ENCODE peak calls at places on chromosomes 3 and 15, in four cellular contexts. One of them, this sample, is unnamed.

GRCh38 chr3:52430416-52430810 is 14.5 kb downstream of the SEMA3G start:
- DNase-seq in sigmoid colon: peak; percentile 46
- DNase-seq in A549: no peak
- DNase-seq in HepG2: no peak
- DNase-seq in this sample: no peak

GRCh38 chr3:113245775-113246174 is 34.4 kb downstream of the BOC start:
- DNase-seq in sigmoid colon: peak; percentile 72
- DNase-seq in A549: no peak
- DNase-seq in HepG2: no peak
- DNase-seq in this sample: peak; percentile 70

GRCh38 chr3:141379250-141379872 is 11.1 kb downstream of the ZBTB38 start:
- DNase-seq in sigmoid colon: no peak
- DNase-seq in A549: no peak
- DNase-seq in HepG2: no peak
- DNase-seq in this sample: no peak

GRCh38 chr3:10272977-10273376 is 19.8 kb downstream of the GHRL start:
- DNase-seq in sigmoid colon: no peak
- DNase-seq in A549: no peak
- DNase-seq in HepG2: no peak
- DNase-seq in this sample: no peak

GRCh38 chr3:186442162-186442561 is 80.1 kb upstream of the DGKG start:
- DNase-seq in sigmoid colon: no peak
- DNase-seq in A549: no peak
- DNase-seq in HepG2: no peak
- DNase-seq in this sample: no peak

GRCh38 chr15:101523560-101523940 is 34.0 kb upstream of the PCSK6 start:
- DNase-seq in sigmoid colon: no peak
- DNase-seq in A549: no peak
- DNase-seq in HepG2: peak; percentile 55
- DNase-seq in this sample: no peak

GRCh38 chr3:128491071-128491899 is 1.7 kb downstream of the GATA2 start:
- DNase-seq in sigmoid colon: peak; percentile 61
- DNase-seq in A549: no peak
- DNase-seq in HepG2: no peak
- DNase-seq in this sample: no peak

GRCh38 chr15:69568621-69569020 is 116.0 kb downstream of the RPLP1 start:
- DNase-seq in sigmoid colon: no peak
- DNase-seq in A549: no peak
- DNase-seq in HepG2: no peak
- DNase-seq in this sample: no peak

GRCh38 chr3:19293295-19293694 is 145.0 kb downstream of the KCNH8 start:
- DNase-seq in sigmoid colon: no peak
- DNase-seq in A549: no peak
- DNase-seq in HepG2: no peak
- DNase-seq in this sample: no peak

GRCh38 chr3:160755776-160756304 is at the start of gene PPM1L:
- DNase-seq in sigmoid colon: peak; percentile 80
- DNase-seq in A549: no peak
- DNase-seq in HepG2: no peak
- DNase-seq in this sample: peak; percentile 18

GRCh38 chr3:42545284-42545900 is 36.4 kb downstream of the SEC22C start:
- DNase-seq in sigmoid colon: peak; percentile 41
- DNase-seq in A549: no peak
- DNase-seq in HepG2: no peak
- DNase-seq in this sample: no peak

GRCh38 chr3:104805508-104805907 is 561.2 kb upstream of the ALCAM start:
- DNase-seq in sigmoid colon: no peak
- DNase-seq in A549: no peak
- DNase-seq in HepG2: no peak
- DNase-seq in this sample: no peak

GRCh38 chr3:177084616-177085015 is 112.7 kb downstream of the TBL1XR1 start:
- DNase-seq in sigmoid colon: no peak
- DNase-seq in A549: no peak
- DNase-seq in HepG2: no peak
- DNase-seq in this sample: no peak

GRCh38 chr3:26657406-26657976 is 34.9 kb downstream of the LRRC3B start:
- DNase-seq in sigmoid colon: no peak
- DNase-seq in A549: no peak
- DNase-seq in HepG2: no peak
- DNase-seq in this sample: no peak

GRCh38 chr3:49165771-49166751 is at the start of gene CCDC71:
- DNase-seq in sigmoid colon: peak; percentile 86
- DNase-seq in A549: peak; percentile 61
- DNase-seq in HepG2: peak; percentile 43
- DNase-seq in this sample: peak; percentile 33

DNA sequence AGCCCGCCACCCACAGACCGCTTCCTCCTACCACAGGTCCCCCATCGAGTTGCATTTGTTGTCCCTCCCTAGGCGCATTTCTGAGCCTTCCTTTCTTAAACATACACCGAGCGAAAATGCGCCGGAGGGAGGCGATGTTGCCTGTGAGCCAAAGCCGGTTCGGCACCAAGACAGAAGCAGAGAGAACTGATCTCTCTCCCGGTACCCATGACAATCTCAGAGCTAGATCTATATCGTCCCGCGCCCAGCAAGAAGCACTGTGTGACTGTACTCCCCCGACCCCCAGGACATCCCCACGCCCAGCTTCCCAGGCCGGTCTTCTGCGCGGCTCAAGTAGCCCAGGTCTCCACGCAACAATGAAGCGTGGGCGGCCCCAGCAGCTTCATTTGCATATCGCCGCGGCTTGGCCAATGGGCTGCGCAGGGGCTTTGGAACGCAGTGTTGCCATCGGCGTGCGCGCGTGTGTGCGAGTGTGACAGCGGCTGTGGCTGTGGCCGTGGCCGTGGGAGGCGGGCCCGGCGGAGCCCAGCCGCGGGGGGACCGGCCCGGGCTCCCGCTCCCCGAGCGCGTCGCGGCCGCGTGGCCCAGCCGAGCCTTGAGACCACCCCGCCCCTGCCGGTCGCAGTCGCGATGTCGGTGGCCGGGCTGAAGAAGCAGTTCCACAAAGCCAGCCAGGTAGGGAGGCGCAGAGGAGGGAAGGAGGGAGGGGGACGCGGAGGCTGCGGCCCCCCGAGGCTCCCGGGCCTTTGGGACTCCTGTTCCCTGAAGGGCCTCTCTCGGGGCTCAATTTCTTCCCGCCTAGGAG is at the start of gene SH3GL3:
- DNase-seq in sigmoid colon: peak; percentile 91
- DNase-seq in A549: peak; percentile 73
- DNase-seq in HepG2: no peak
- DNase-seq in this sample: peak; percentile 38
- TF ChIP-seq CTCF in sigmoid colon: no peak
- TF ChIP-seq CTCF in A549: peak; percentile 55
- TF ChIP-seq CTCF in HepG2: no peak
- TF ChIP-seq CTCF in this sample: no peak

GRCh38 chr15:85741021-85741421 is 53.7 kb downstream of the KLHL25 start:
- DNase-seq in sigmoid colon: no peak
- DNase-seq in A549: no peak
- DNase-seq in HepG2: no peak
- DNase-seq in this sample: no peak
- TF ChIP-seq POLR2A in sigmoid colon: no peak
- TF ChIP-seq POLR2A in A549: no peak
- TF ChIP-seq POLR2A in HepG2: no peak
- TF ChIP-seq POLR2A in this sample: no peak

GRCh38 chr3:191715585-191715984 is 254.6 kb downstream of the PYDC2 start:
- DNase-seq in sigmoid colon: no peak
- DNase-seq in A549: no peak
- DNase-seq in HepG2: no peak
- DNase-seq in this sample: no peak

GRCh38 chr3:191727338-191727737 is 266.4 kb downstream of the PYDC2 start:
- DNase-seq in sigmoid colon: no peak
- DNase-seq in A549: no peak
- DNase-seq in HepG2: peak; percentile 57
- DNase-seq in this sample: no peak

GRCh38 chr3:191721983-191722382 is 261.0 kb downstream of the PYDC2 start:
- DNase-seq in sigmoid colon: no peak
- DNase-seq in A549: no peak
- DNase-seq in HepG2: peak; percentile 78
- DNase-seq in this sample: no peak

GRCh38 chr3:191721390-191721801 is 260.4 kb downstream of the PYDC2 start:
- DNase-seq in sigmoid colon: no peak
- DNase-seq in A549: no peak
- DNase-seq in HepG2: peak; percentile 44
- DNase-seq in this sample: no peak
- TF ChIP-seq EP300 in sigmoid colon: no peak
- TF ChIP-seq EP300 in A549: no peak
- TF ChIP-seq EP300 in HepG2: no peak
- TF ChIP-seq EP300 in this sample: no peak

GRCh38 chr3:115164374-115165221 is 17.5 kb upstream of the ZBTB20 start:
- DNase-seq in sigmoid colon: no peak
- DNase-seq in A549: no peak
- DNase-seq in HepG2: no peak
- DNase-seq in this sample: no peak

GRCh38 chr3:115165266-115165665 is 18.2 kb upstream of the ZBTB20 start:
- DNase-seq in sigmoid colon: no peak
- DNase-seq in A549: no peak
- DNase-seq in HepG2: no peak
- DNase-seq in this sample: no peak

GRCh38 chr3:115165701-115166100 is 18.6 kb upstream of the ZBTB20 start:
- DNase-seq in sigmoid colon: no peak
- DNase-seq in A549: no peak
- DNase-seq in HepG2: no peak
- DNase-seq in this sample: no peak

GRCh38 chr3:115169808-115170207 is 22.7 kb upstream of the ZBTB20 start:
- DNase-seq in sigmoid colon: no peak
- DNase-seq in A549: no peak
- DNase-seq in HepG2: no peak
- DNase-seq in this sample: no peak
- TF ChIP-seq CTCF in sigmoid colon: no peak
- TF ChIP-seq CTCF in A549: peak; percentile 21
- TF ChIP-seq CTCF in HepG2: no peak
- TF ChIP-seq CTCF in this sample: peak; percentile 47

DNA sequence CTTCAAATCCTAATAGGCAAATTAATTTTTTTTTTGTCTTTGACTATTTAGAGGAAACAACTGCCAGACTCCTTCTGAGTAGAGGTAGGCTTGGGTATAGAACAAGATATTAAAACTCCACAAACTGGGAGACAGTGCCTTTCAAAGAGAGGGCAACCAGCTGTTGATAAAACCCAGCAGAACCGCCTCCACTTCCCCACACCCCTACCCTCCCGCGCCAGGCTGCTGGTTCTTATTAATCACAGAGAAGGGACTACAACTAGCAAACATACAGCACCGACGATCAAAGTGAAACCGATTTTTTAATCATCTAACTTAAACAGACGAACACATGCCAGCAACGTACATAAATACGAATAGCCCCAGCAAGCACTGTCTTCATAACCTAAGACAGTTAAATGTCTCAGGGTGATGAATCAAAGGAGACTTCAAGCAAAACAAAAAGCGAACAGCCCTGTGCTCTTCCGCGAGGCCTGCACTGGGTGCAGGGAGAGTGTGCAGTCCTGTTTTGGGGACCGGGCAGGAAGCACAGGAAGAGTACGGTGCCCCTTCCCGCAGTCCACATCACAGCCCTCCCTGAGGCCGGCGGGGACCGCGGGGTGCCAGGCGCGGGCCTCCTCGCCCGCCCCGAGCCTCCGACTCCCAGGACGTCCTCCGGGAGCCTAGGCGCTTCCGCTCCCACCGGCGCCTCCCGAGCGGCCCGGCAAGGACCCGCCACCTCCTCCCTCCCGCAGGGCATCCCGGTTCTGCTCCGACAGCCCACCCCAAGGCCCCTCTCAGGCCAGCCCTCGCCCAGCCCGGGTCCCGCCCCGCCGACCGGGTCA is 75.1 kb upstream of the VGLL4 start:
- DNase-seq in sigmoid colon: peak; percentile 77
- DNase-seq in A549: peak; percentile 58
- DNase-seq in HepG2: peak; percentile 23
- DNase-seq in this sample: peak; percentile 38
- TF ChIP-seq POLR2A in sigmoid colon: no peak
- TF ChIP-seq POLR2A in A549: peak; percentile 27
- TF ChIP-seq POLR2A in HepG2: no peak
- TF ChIP-seq POLR2A in this sample: no peak

GRCh38 chr3:119644481-119644880 is 15.9 kb downstream of the POPDC2 start:
- DNase-seq in sigmoid colon: no peak
- DNase-seq in A549: no peak
- DNase-seq in HepG2: no peak
- DNase-seq in this sample: no peak

GRCh38 chr3:119649764-119650163 is 10.6 kb downstream of the POPDC2 start:
- DNase-seq in sigmoid colon: no peak
- DNase-seq in A549: no peak
- DNase-seq in HepG2: no peak
- DNase-seq in this sample: no peak

GRCh38 chr3:119645813-119646212 is 14.6 kb downstream of the POPDC2 start:
- DNase-seq in sigmoid colon: no peak
- DNase-seq in A549: no peak
- DNase-seq in HepG2: peak; percentile 63
- DNase-seq in this sample: no peak

GRCh38 chr3:119647843-119648575 is 12.4 kb downstream of the POPDC2 start:
- DNase-seq in sigmoid colon: no peak
- DNase-seq in A549: no peak
- DNase-seq in HepG2: no peak
- DNase-seq in this sample: no peak

DNA sequence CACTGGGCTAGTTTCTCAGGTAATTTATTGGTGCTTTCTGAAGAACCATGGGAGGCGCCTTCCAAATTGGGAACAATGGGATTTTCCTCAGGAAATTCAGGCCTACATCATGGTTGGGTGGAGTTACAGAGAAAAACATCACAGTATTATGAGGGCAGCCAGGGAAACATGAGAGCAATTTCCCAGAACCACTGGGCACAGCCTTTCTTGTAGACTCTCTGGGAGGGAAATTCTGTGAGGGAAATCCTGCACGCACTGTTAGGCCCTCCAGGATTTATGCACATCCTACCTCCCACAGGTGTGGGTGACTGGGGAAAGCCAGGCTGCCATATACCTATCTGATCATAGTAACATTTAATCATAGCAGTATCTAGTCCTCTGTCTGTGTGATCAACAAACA is 13.2 kb downstream of the POPDC2 start:
- DNase-seq in sigmoid colon: no peak
- DNase-seq in A549: no peak
- DNase-seq in HepG2: no peak
- DNase-seq in this sample: no peak
- TF ChIP-seq EP300 in sigmoid colon: no peak
- TF ChIP-seq EP300 in A549: no peak
- TF ChIP-seq EP300 in HepG2: no peak
- TF ChIP-seq EP300 in this sample: peak; percentile 50

GRCh38 chr3:194758716-194759115 is 73.0 kb downstream of the FAM43A start:
- DNase-seq in sigmoid colon: no peak
- DNase-seq in A549: no peak
- DNase-seq in HepG2: no peak
- DNase-seq in this sample: no peak

GRCh38 chr3:194755689-194756459 is 70.2 kb downstream of the FAM43A start:
- DNase-seq in sigmoid colon: no peak
- DNase-seq in A549: no peak
- DNase-seq in HepG2: no peak
- DNase-seq in this sample: no peak

GRCh38 chr3:194756460-194757355 is 71.0 kb downstream of the FAM43A start:
- DNase-seq in sigmoid colon: peak; percentile 81
- DNase-seq in A549: no peak
- DNase-seq in HepG2: no peak
- DNase-seq in this sample: no peak

GRCh38 chr3:194760740-194761139 is 75.1 kb downstream of the FAM43A start:
- DNase-seq in sigmoid colon: no peak
- DNase-seq in A549: no peak
- DNase-seq in HepG2: no peak
- DNase-seq in this sample: no peak

GRCh38 chr3:194757629-194758028 is 71.9 kb downstream of the FAM43A start:
- DNase-seq in sigmoid colon: peak; percentile 72
- DNase-seq in A549: no peak
- DNase-seq in HepG2: no peak
- DNase-seq in this sample: no peak
- TF ChIP-seq CTCF in sigmoid colon: no peak
- TF ChIP-seq CTCF in A549: no peak
- TF ChIP-seq CTCF in HepG2: no peak
- TF ChIP-seq CTCF in this sample: no peak

GRCh38 chr3:50503504-50503903 is at the start of gene CACNA2D2:
- DNase-seq in sigmoid colon: peak; percentile 84
- DNase-seq in A549: peak; percentile 25
- DNase-seq in HepG2: no peak
- DNase-seq in this sample: peak; percentile 11
- TF ChIP-seq POLR2A in sigmoid colon: no peak
- TF ChIP-seq POLR2A in A549: peak; percentile 52
- TF ChIP-seq POLR2A in HepG2: no peak
- TF ChIP-seq POLR2A in this sample: peak; percentile 32